ENCODE peak calls at places on chromosome 19, in four cellular contexts. H is ovary, M is RPMI7951, K is neural progenitor cell. W is an unnamed sample.

GRCh38 chr19:13260883-13261653 is 110.9 kb downstream of the IER2 start:
- DNase-seq in H (no peak), K (no peak), M (peak), W (peak)

GRCh38 chr19:46634656-46635218 is 1.3 kb downstream of the GNG8 start:
- DNase-seq in K (peak), M (no peak), H (no peak), W (no peak)

GRCh38 chr19:42695811-42696503 is 44.3 kb downstream of the PSG3 start:
- DNase-seq in K (no peak), M (no peak), H (no peak), W (no peak)

GRCh38 chr19:3342246-3342645 is 24.1 kb upstream of the NFIC start:
- DNase-seq in M (no peak), K (no peak), H (no peak), W (no peak)

GRCh38 chr19:4430760-4431159 is 26.8 kb downstream of the UBXN6 start:
- DNase-seq in M (no peak), H (no peak), K (no peak), W (no peak)

GRCh38 chr19:5804516-5805464 is at the start of gene NRTN:
- DNase-seq in M (no peak), K (peak), H (no peak), W (no peak)

GRCh38 chr19:15629003-15629880 is 11.5 kb upstream of the CYP4F3 start:
- DNase-seq in H (peak), K (peak), M (peak), W (no peak)

GRCh38 chr19:12034610-12035009 is 869 bp downstream of the ZNF433 start:
- DNase-seq in K (peak), M (no peak), H (no peak), W (no peak)

GRCh38 chr19:15488489-15489226 is 9.4 kb upstream of the PGLYRP2 start:
- DNase-seq in M (no peak), K (no peak), H (no peak), W (no peak)

GRCh38 chr19:45981350-45981749 is 7.7 kb upstream of the NOVA2 start:
- DNase-seq in K (no peak), H (no peak), M (no peak), W (no peak)

GRCh38 chr19:18292810-18293641 is 11.6 kb upstream of the JUND start:
- DNase-seq in K (peak), M (peak), H (peak), W (no peak)

GRCh38 chr19:28567834-28568233 is 645.1 kb downstream of the UQCRFS1 start:
- DNase-seq in K (no peak), H (no peak), M (no peak), W (no peak)

GRCh38 chr19:35975608-35976214 is 19.3 kb upstream of the SDHAF1 start:
- DNase-seq in H (no peak), K (peak), M (no peak), W (no peak)

GRCh38 chr19:17337675-17338439 is 504 bp downstream of the GTPBP3 start:
- DNase-seq in M (peak), H (peak), K (peak), W (no peak)

GRCh38 chr19:20472854-20473253 is 92.7 kb downstream of the ZNF737 start:
- DNase-seq in K (no peak), H (no peak), M (peak), W (no peak)

GRCh38 chr19:4390862-4391693 is 9.3 kb downstream of the SH3GL1 start:
- DNase-seq in H (no peak), M (no peak), K (no peak), W (peak)

GRCh38 chr19:7618771-7619510 is 10.4 kb downstream of the XAB2 start:
- DNase-seq in K (no peak), H (no peak), M (no peak), W (peak)

GRCh38 chr19:7673995-7674667 is 2.8 kb upstream of the MCEMP1 start:
- DNase-seq in K (peak), H (no peak), M (peak), W (no peak)

GRCh38 chr19:19126102-19126501 is 12.2 kb downstream of the TMEM161A start:
- DNase-seq in M (no peak), K (no peak), H (no peak), W (no peak)

GRCh38 chr19:56837892-56838679 is 2.4 kb downstream of the PEG3 start:
- DNase-seq in K (no peak), M (peak), H (peak), W (peak)

GRCh38 chr19:45798995-45799517 is 6.4 kb upstream of the DMWD start:
- DNase-seq in H (peak), M (peak), K (peak), W (no peak)

GRCh38 chr19:17953869-17954268 is 13.0 kb upstream of the KCNN1 start:
- DNase-seq in H (no peak), K (peak), M (no peak), W (no peak)

GRCh38 chr19:9819590-9819898 is 665 bp upstream of the FBXL12 start:
- DNase-seq in K (no peak), H (no peak), M (peak), W (no peak)

GRCh38 chr19:47315125-47315821 is 5.6 kb downstream of the C5AR1 start:
- DNase-seq in K (no peak), H (no peak), M (peak), W (peak)

GRCh38 chr19:3547301-3547731 is 8.3 kb downstream of the TEKTIP1 start:
- DNase-seq in M (no peak), H (peak), K (peak), W (no peak)

GRCh38 chr19:29528946-29529645 is 3.3 kb downstream of the VSTM2B start:
- DNase-seq in H (no peak), K (peak), M (no peak), W (no peak)

GRCh38 chr19:31511696-31512095 is 162.5 kb upstream of the TSHZ3 start:
- DNase-seq in M (no peak), H (no peak), K (no peak), W (no peak)

GRCh38 chr19:1217366-1217765 is 11.8 kb downstream of the STK11 start:
- DNase-seq in H (no peak), M (no peak), K (no peak), W (no peak)

GRCh38 chr19:12838182-12838890 is at the start of gene MAST1:
- DNase-seq in M (no peak), H (no peak), K (peak), W (no peak)

GRCh38 chr19:56595548-56595899 is 422 bp downstream of the ZNF71 start:
- DNase-seq in K (no peak), M (peak), H (no peak), W (no peak)

GRCh38 chr19:1271528-1272422 is 2.6 kb downstream of the CIRBP start:
- DNase-seq in M (no peak), K (no peak), H (peak), W (no peak)

GRCh38 chr19:11964858-11965645 is at the start of gene ZNF763:
- DNase-seq in K (peak), H (peak), M (peak), W (peak)

GRCh38 chr19:13053761-13054604 is 48.7 kb downstream of the LYL1 start:
- DNase-seq in M (peak), H (peak), K (peak), W (peak)

GRCh38 chr19:49347835-49348234 is 12.6 kb downstream of the CD37 start:
- DNase-seq in M (peak), H (no peak), K (peak), W (no peak)

GRCh38 chr19:19460761-19461265 is 54.5 kb downstream of the TSSK6 start:
- DNase-seq in K (peak), M (no peak), H (no peak), W (no peak)

GRCh38 chr19:16442386-16443276 is 29.1 kb downstream of the EPS15L1 start:
- DNase-seq in M (no peak), K (peak), H (no peak), W (no peak)

GRCh38 chr19:30221176-30221575 is 151.0 kb upstream of the ZNF536 start:
- DNase-seq in K (no peak), M (no peak), H (no peak), W (no peak)

GRCh38 chr19:11375143-11375948 is 880 bp downstream of the SWSAP1 start:
- DNase-seq in H (peak), K (peak), M (no peak), W (no peak)

GRCh38 chr19:46239193-46239767 is 9.7 kb downstream of the IGFL1 start:
- DNase-seq in H (no peak), M (no peak), K (no peak), W (no peak)